ENCODE peak calls at places on chromosomes 4 and X, in ten cellular contexts. F is activated CD4-positive, alpha-beta memory T cell treated with anti-CD3 and anti-CD28 coated beads, Interleukin-2, amount 10 ng/mL, durations not matched to agents 7 days and 5 days; M is AG20443; A is HAP-1; E is left ventricle myocardium superior; K is upper lobe of right lung; P is AML-193; R is uterus; Y is thyroid gland; Q is GM12865. U is an unnamed sample.

GRCh38 chr4:89379541-89380035 is 72.0 kb upstream of the GPRIN3 start:
- DNase-seq in F (no peak), M (no peak), A (no peak), E (no peak), K (no peak), P (no peak), R (no peak), Y (no peak), Q (no peak), U (no peak)

GRCh38 chr4:142091085-142091513 is 454.7 kb downstream of the IL15 start:
- DNase-seq in F (no peak), M (peak; percentile 73), A (no peak), E (no peak), K (no peak), P (no peak), R (no peak), Y (no peak), Q (no peak), U (peak; percentile 100)

GRCh38 chrX:68686684-68687045 is 39.2 kb downstream of the STARD8 start:
- DNase-seq in F (peak; percentile 30), M (no peak), A (peak; percentile 73), E (peak; percentile 55), K (no peak), P (no peak), R (peak; percentile 48), Y (no peak), Q (no peak), U (no peak)

GRCh38 chr4:87982446-87982845 is 6.9 kb downstream of the SPP1 start:
- DNase-seq in F (no peak), M (no peak), A (no peak), E (no peak), K (no peak), P (no peak), R (no peak), Y (no peak), Q (no peak), U (peak; percentile 31)

GRCh38 chr4:688695-689497 is at the start of gene SLC49A3:
- DNase-seq in F (no peak), M (peak; percentile 64), A (no peak), E (peak; percentile 62), K (peak; percentile 80), P (no peak), R (no peak), Y (peak; percentile 41), Q (no peak), U (peak; percentile 25)

GRCh38 chr4:148530114-148530513 is 87.9 kb upstream of the NR3C2 start:
- DNase-seq in F (no peak), M (no peak), A (no peak), E (no peak), K (no peak), P (no peak), R (no peak), Y (no peak), Q (no peak), U (no peak)

GRCh38 chr4:165006886-165007285 is 24.9 kb upstream of the TRIM60 start:
- DNase-seq in F (no peak), M (no peak), A (no peak), E (no peak), K (no peak), P (no peak), R (no peak), Y (no peak), Q (no peak), U (no peak)

GRCh38 chrX:129679856-129680255 is 25.1 kb upstream of the APLN start:
- DNase-seq in F (no peak), M (no peak), A (no peak), E (no peak), K (no peak), P (no peak), R (no peak), Y (no peak), Q (no peak), U (no peak)

GRCh38 chr4:167606551-167606950 is 372.3 kb upstream of the SPOCK3 start:
- DNase-seq in F (no peak), M (no peak), A (no peak), E (no peak), K (no peak), P (no peak), R (no peak), Y (no peak), Q (no peak), U (no peak)

GRCh38 chr4:33160126-33160525 is 2440.0 kb downstream of the PCDH7 start:
- DNase-seq in F (no peak), M (peak; percentile 56), A (peak; percentile 15), E (no peak), K (no peak), P (peak; percentile 5), R (no peak), Y (no peak), Q (no peak), U (peak; percentile 55)

GRCh38 chr4:8601086-8601485 is 8.5 kb downstream of the CPZ start:
- DNase-seq in F (no peak), M (no peak), A (no peak), E (no peak), K (no peak), P (no peak), R (no peak), Y (no peak), Q (no peak), U (no peak)

GRCh38 chr4:64205376-64205775 is 203.9 kb downstream of the TECRL start:
- DNase-seq in F (no peak), M (no peak), A (no peak), E (no peak), K (no peak), P (no peak), R (no peak), Y (no peak), Q (no peak), U (no peak)

GRCh38 chr4:98509641-98510170 is 148.7 kb downstream of the TSPAN5 start:
- DNase-seq in F (no peak), M (no peak), A (no peak), E (no peak), K (no peak), P (no peak), R (no peak), Y (no peak), Q (no peak), U (no peak)

GRCh38 chr4:68342139-68342538 is 7.8 kb downstream of the YTHDC1 start:
- DNase-seq in F (no peak), M (peak; percentile 56), A (peak; percentile 25), E (no peak), K (no peak), P (no peak), R (no peak), Y (no peak), Q (no peak), U (peak; percentile 79)

GRCh38 chr4:141130947-141131545 is 2.2 kb downstream of the RNF150 start:
- DNase-seq in F (no peak), M (no peak), A (peak; percentile 14), E (no peak), K (no peak), P (no peak), R (no peak), Y (no peak), Q (no peak), U (no peak)

GRCh38 chr4:41146196-41146595 is 68.1 kb downstream of the APBB2 start:
- DNase-seq in F (no peak), M (no peak), A (no peak), E (no peak), K (no peak), P (no peak), R (no peak), Y (no peak), Q (no peak), U (peak; percentile 46)

GRCh38 chr4:1192091-1192492 is 19.7 kb upstream of the SPON2 start:
- DNase-seq in F (peak; percentile 14), M (peak; percentile 97), A (no peak), E (peak; percentile 86), K (peak; percentile 78), P (no peak), R (peak; percentile 94), Y (peak; percentile 89), Q (no peak), U (peak; percentile 96)

GRCh38 chrX:137427813-137428212 is 138.1 kb upstream of the ZIC3 start:
- DNase-seq in F (no peak), M (peak; percentile 46), A (no peak), E (no peak), K (no peak), P (no peak), R (no peak), Y (no peak), Q (no peak), U (peak; percentile 0)

GRCh38 chr4:6695660-6696581 is 2.2 kb downstream of the S100P start:
- DNase-seq in F (peak; percentile 77), M (no peak), A (no peak), E (no peak), K (no peak), P (no peak), R (no peak), Y (no peak), Q (peak; percentile 35), U (no peak)

GRCh38 chr4:3342182-3342854 is 49.5 kb downstream of the RGS12 start:
- DNase-seq in F (no peak), M (peak; percentile 55), A (no peak), E (no peak), K (no peak), P (no peak), R (no peak), Y (no peak), Q (no peak), U (peak; percentile 51)

GRCh38 chr4:123092603-123093002 is 170.2 kb upstream of the NUDT6 start:
- DNase-seq in F (no peak), M (no peak), A (no peak), E (no peak), K (no peak), P (no peak), R (no peak), Y (no peak), Q (no peak), U (no peak)

GRCh38 chr4:5037553-5038551 is 13.4 kb upstream of the STK32B start:
- DNase-seq in F (no peak), M (peak; percentile 77), A (no peak), E (no peak), K (no peak), P (peak; percentile 88), R (no peak), Y (no peak), Q (no peak), U (peak; percentile 98)

GRCh38 chr4:77922158-77923094 is 59.8 kb downstream of the MRPL1 start:
- DNase-seq in F (no peak), M (peak; percentile 19), A (no peak), E (no peak), K (no peak), P (no peak), R (no peak), Y (no peak), Q (no peak), U (peak; percentile 41)

GRCh38 chrX:119880076-119880475 is 8.4 kb downstream of the NDUFA1 start:
- DNase-seq in F (peak; percentile 20), M (no peak), A (no peak), E (no peak), K (no peak), P (no peak), R (no peak), Y (no peak), Q (peak; percentile 60), U (no peak)

GRCh38 chrX:78997870-78998558 is 52.8 kb downstream of the P2RY10 start:
- DNase-seq in F (peak; percentile 25), M (no peak), A (no peak), E (peak; percentile 14), K (no peak), P (no peak), R (no peak), Y (no peak), Q (peak; percentile 1), U (no peak)

GRCh38 chr4:110618091-110619000 is 4.5 kb downstream of the PITX2 start:
- DNase-seq in F (no peak), M (no peak), A (no peak), E (no peak), K (no peak), P (no peak), R (no peak), Y (peak; percentile 32), Q (no peak), U (no peak)

GRCh38 chr4:121717680-121718237 is 21.0 kb upstream of the ANXA5 start:
- DNase-seq in F (no peak), M (peak; percentile 33), A (no peak), E (no peak), K (no peak), P (no peak), R (no peak), Y (no peak), Q (no peak), U (peak; percentile 84)

GRCh38 chr4:65007841-65008439 is 598.7 kb upstream of the TECRL start:
- DNase-seq in F (no peak), M (peak; percentile 7), A (peak; percentile 56), E (no peak), K (no peak), P (peak; percentile 28), R (no peak), Y (no peak), Q (peak; percentile 41), U (peak; percentile 6)

U was measured in AG10803.